ENCODE peak calls at places on chromosomes 16 and 17, in six cellular contexts. J, W, H, U, O and E are unnamed samples.

GRCh38 chr17:77182205-77182604 is 41.4 kb downstream of the SEC14L1 start:
- DNase-seq in O (no peak), U (no peak), J (no peak), H (no peak), W (no peak), E (no peak)

GRCh38 chr17:82862191-82862590 is 22.4 kb upstream of the ZNF750 start:
- DNase-seq in U (no peak), W (no peak), J (no peak), H (no peak), O (no peak), E (no peak)

GRCh38 chr17:40251576-40251975 is 32.5 kb downstream of the WIPF2 start:
- DNase-seq in H (no peak), J (no peak), O (peak; percentile 87), U (no peak), W (no peak), E (peak; percentile 76)

GRCh38 chr17:4898927-4899326 is 409 bp upstream of the C17orf107 start:
- DNase-seq in U (no peak), H (no peak), J (no peak), W (no peak), O (no peak), E (no peak)

GRCh38 chr16:84663433-84664101 is 15.3 kb downstream of the KLHL36 start:
- DNase-seq in J (no peak), H (no peak), W (no peak), U (no peak), O (no peak), E (no peak)

GRCh38 chr17:17603178-17603894 is 11.8 kb upstream of the PEMT start:
- DNase-seq in O (no peak), U (peak; percentile 32), H (no peak), J (no peak), W (no peak), E (no peak)

GRCh38 chr16:24822974-24823373 is 22.8 kb upstream of the SLC5A11 start:
- DNase-seq in J (no peak), W (no peak), U (no peak), O (no peak), H (no peak), E (no peak)

GRCh38 chr16:16007743-16008111 is 58.3 kb downstream of the ABCC1 start:
- DNase-seq in U (no peak), J (no peak), O (no peak), W (no peak), H (no peak), E (no peak)

GRCh38 chr17:28908640-28909098 is 5.8 kb upstream of the DHRS13 start:
- DNase-seq in U (no peak), J (no peak), H (no peak), O (peak; percentile 76), W (no peak), E (no peak)